ENCODE peak calls at places on chromosomes 11 and 22, in five cellular contexts. One of them, this sample, is unnamed.

GRCh38 chr22:48613566-48614200 is 1214.0 kb downstream of the BRD1 start:
- DNase-seq in GM12865: no peak
- DNase-seq in choroid plexus epithelial cell: no peak
- DNase-seq in T-helper 2 cell: no peak
- DNase-seq in fibroblast of lung: no peak
- DNase-seq in this sample: no peak

GRCh38 chr22:47276219-47276843 is 513.9 kb downstream of the TBC1D22A start:
- DNase-seq in GM12865: no peak
- DNase-seq in choroid plexus epithelial cell: peak
- DNase-seq in T-helper 2 cell: no peak
- DNase-seq in fibroblast of lung: no peak
- DNase-seq in this sample: no peak

GRCh38 chr11:63840356-63841060 is 1.6 kb downstream of the MARK2 start:
- DNase-seq in GM12865: peak
- DNase-seq in choroid plexus epithelial cell: peak
- DNase-seq in T-helper 2 cell: no peak
- DNase-seq in fibroblast of lung: no peak
- DNase-seq in this sample: no peak

GRCh38 chr22:36397081-36397766 is 9.5 kb upstream of the MYH9 start:
- DNase-seq in GM12865: no peak
- DNase-seq in choroid plexus epithelial cell: peak
- DNase-seq in T-helper 2 cell: no peak
- DNase-seq in fibroblast of lung: peak
- DNase-seq in this sample: no peak

GRCh38 chr11:12979928-12980689 is 29.0 kb upstream of the RASSF10 start:
- DNase-seq in GM12865: no peak
- DNase-seq in choroid plexus epithelial cell: no peak
- DNase-seq in T-helper 2 cell: no peak
- DNase-seq in fibroblast of lung: no peak
- DNase-seq in this sample: no peak

GRCh38 chr11:6650104-6650503 is 5.5 kb downstream of the DCHS1 start:
- DNase-seq in GM12865: no peak
- DNase-seq in choroid plexus epithelial cell: no peak
- DNase-seq in T-helper 2 cell: no peak
- DNase-seq in fibroblast of lung: no peak
- DNase-seq in this sample: no peak

GRCh38 chr22:43345356-43345755 is 2.2 kb upstream of the SCUBE1 start:
- DNase-seq in GM12865: no peak
- DNase-seq in choroid plexus epithelial cell: no peak
- DNase-seq in T-helper 2 cell: no peak
- DNase-seq in fibroblast of lung: no peak
- DNase-seq in this sample: no peak

GRCh38 chr11:129731316-129731715 is 84.3 kb upstream of the TMEM45B start:
- DNase-seq in GM12865: no peak
- DNase-seq in choroid plexus epithelial cell: no peak
- DNase-seq in T-helper 2 cell: no peak
- DNase-seq in fibroblast of lung: no peak
- DNase-seq in this sample: no peak

GRCh38 chr11:60500276-60500935 is 7.8 kb downstream of the MS4A12 start:
- DNase-seq in GM12865: no peak
- DNase-seq in choroid plexus epithelial cell: no peak
- DNase-seq in T-helper 2 cell: no peak
- DNase-seq in fibroblast of lung: peak
- DNase-seq in this sample: no peak

GRCh38 chr11:29293825-29294224 is 723.0 kb downstream of the KCNA4 start:
- DNase-seq in GM12865: peak
- DNase-seq in choroid plexus epithelial cell: peak
- DNase-seq in T-helper 2 cell: no peak
- DNase-seq in fibroblast of lung: peak
- DNase-seq in this sample: no peak

GRCh38 chr11:112748713-112749481 is 212.3 kb upstream of the NCAM1 start:
- DNase-seq in GM12865: no peak
- DNase-seq in choroid plexus epithelial cell: no peak
- DNase-seq in T-helper 2 cell: no peak
- DNase-seq in fibroblast of lung: no peak
- DNase-seq in this sample: peak

GRCh38 chr11:47393163-47394049 is 15.0 kb upstream of the SLC39A13 start:
- DNase-seq in GM12865: no peak
- DNase-seq in choroid plexus epithelial cell: peak
- DNase-seq in T-helper 2 cell: no peak
- DNase-seq in fibroblast of lung: peak
- DNase-seq in this sample: no peak

GRCh38 chr22:35457729-35458546 is 58.0 kb downstream of the MCM5 start:
- DNase-seq in GM12865: no peak
- DNase-seq in choroid plexus epithelial cell: no peak
- DNase-seq in T-helper 2 cell: no peak
- DNase-seq in fibroblast of lung: no peak
- DNase-seq in this sample: no peak

GRCh38 chr11:35484435-35484834 is 41.0 kb downstream of the PAMR1 start:
- DNase-seq in GM12865: no peak
- DNase-seq in choroid plexus epithelial cell: no peak
- DNase-seq in T-helper 2 cell: no peak
- DNase-seq in fibroblast of lung: peak
- DNase-seq in this sample: no peak

GRCh38 chr22:27883656-27884350 is 35.3 kb downstream of the PITPNB start:
- DNase-seq in GM12865: no peak
- DNase-seq in choroid plexus epithelial cell: no peak
- DNase-seq in T-helper 2 cell: no peak
- DNase-seq in fibroblast of lung: no peak
- DNase-seq in this sample: no peak